ENCODE peak calls at places on chromosomes 3 and 15, in six cellular contexts. W is lower leg skin, B is kidney epithelial cell, Y is fibroblast of villous mesenchyme, V is breast epithelium, F is brain microvascular endothelial cell. E is an unnamed sample.

GRCh38 chr3:103712320-103713008 is 1277.6 kb downstream of the ZPLD1 start:
- DNase-seq in V (no peak), Y (no peak), W (no peak), F (peak; percentile 6), B (peak; percentile 37), E (peak; percentile 70)

GRCh38 chr3:51538115-51538458 is 432 bp upstream of the RAD54L2 start:
- DNase-seq in V (no peak), W (no peak), Y (peak; percentile 17), F (no peak), B (no peak), E (no peak)

GRCh38 chr3:135056733-135057310 is 261.8 kb downstream of the EPHB1 start:
- DNase-seq in Y (no peak), F (no peak), V (no peak), W (no peak), B (no peak), E (no peak)

GRCh38 chr3:105860649-105861048 is 8.2 kb downstream of the CBLB start:
- DNase-seq in F (no peak), Y (peak; percentile 84), W (no peak), V (no peak), B (no peak), E (no peak)

GRCh38 chr3:46127503-46127902 is 80.6 kb downstream of the CCR1 start:
- DNase-seq in B (peak; percentile 85), F (peak; percentile 93), V (no peak), Y (peak; percentile 88), W (no peak), E (peak; percentile 90)

GRCh38 chr3:57956119-57956832 is 51.9 kb upstream of the FLNB start:
- DNase-seq in W (no peak), B (peak; percentile 79), V (no peak), Y (peak; percentile 93), F (peak; percentile 63), E (peak; percentile 72)

GRCh38 chr3:64902991-64903390 is 215.2 kb upstream of the ADAMTS9 start:
- DNase-seq in B (no peak), Y (peak; percentile 80), W (no peak), F (no peak), V (no peak), E (no peak)

GRCh38 chr15:31887246-31887645 is 143.1 kb upstream of the CHRNA7 start:
- DNase-seq in W (no peak), Y (no peak), B (no peak), F (no peak), V (no peak), E (no peak)

GRCh38 chr3:4568831-4569230 is 75.7 kb downstream of the ITPR1 start:
- DNase-seq in F (no peak), W (no peak), V (no peak), B (no peak), Y (no peak), E (no peak)

GRCh38 chr15:45180201-45180600 is 7.6 kb downstream of the SHF start:
- DNase-seq in W (no peak), Y (no peak), V (no peak), F (no peak), B (peak; percentile 49), E (peak; percentile 31)

GRCh38 chr3:160210799-160211221 is 14.4 kb upstream of the C3orf80 start:
- DNase-seq in W (no peak), B (peak; percentile 19), Y (peak; percentile 74), V (no peak), F (peak; percentile 68), E (peak; percentile 67)

GRCh38 chr3:126541628-126542339 is 16.9 kb downstream of the C3orf22 start:
- DNase-seq in F (no peak), B (no peak), Y (no peak), W (no peak), V (peak; percentile 9), E (no peak)

GRCh38 chr3:10333359-10333670 is 12.4 kb upstream of the SEC13 start:
- DNase-seq in V (no peak), B (no peak), W (no peak), F (no peak), Y (no peak), E (no peak)

GRCh38 chr3:77320514-77320913 is 280.6 kb downstream of the ROBO2 start:
- DNase-seq in W (no peak), F (peak; percentile 6), V (no peak), Y (peak; percentile 49), B (no peak), E (peak; percentile 67)

GRCh38 chr15:86624261-86625036 is 544.8 kb downstream of the AGBL1 start:
- DNase-seq in V (no peak), B (peak; percentile 92), F (peak; percentile 86), W (peak; percentile 24), Y (peak; percentile 59), E (peak; percentile 90)

GRCh38 chr3:195093731-195094130 is 177.2 kb downstream of the XXYLT1 start:
- DNase-seq in F (no peak), V (no peak), B (no peak), Y (no peak), W (no peak), E (no peak)

GRCh38 chr15:81893182-81893833 is 152.5 kb downstream of the MEX3B start:
- DNase-seq in F (no peak), Y (peak; percentile 11), W (no peak), V (no peak), B (no peak), E (no peak)

GRCh38 chr3:95721938-95722337 is 1092.5 kb upstream of the EPHA6 start:
- DNase-seq in Y (peak; percentile 12), V (no peak), W (no peak), B (peak; percentile 10), F (no peak), E (no peak)

DNA sequence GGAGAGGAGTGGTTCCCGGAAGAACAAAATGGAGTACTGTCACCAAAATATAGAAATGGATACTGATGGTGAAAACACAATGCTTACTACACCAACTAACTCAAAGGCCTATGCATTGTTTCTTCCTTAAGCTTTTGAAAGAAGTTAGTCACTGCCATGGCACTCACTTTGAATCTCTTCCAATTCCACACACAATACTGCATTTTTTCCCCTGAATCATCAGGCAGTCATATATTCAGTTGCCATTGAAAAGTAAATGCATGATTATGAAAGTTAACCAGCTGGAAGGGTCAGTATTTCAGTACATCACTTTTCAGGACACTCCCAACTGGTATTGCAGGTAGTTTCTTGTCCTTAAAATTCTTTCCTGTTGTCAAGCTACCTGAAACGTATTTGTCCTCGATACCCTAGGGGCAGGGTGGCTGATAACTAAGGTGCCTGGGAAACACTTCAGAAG is 9.0 kb upstream of the LRRFIP2 start:
- DNase-seq in F (peak; percentile 82), Y (peak; percentile 83), B (peak; percentile 81), V (no peak), W (peak; percentile 61), E (peak; percentile 94)
- H3K4me3 ChIP-seq in F (no peak overlapping the region), Y (no peak overlapping the region), B (no peak overlapping the region), V (no peak overlapping the region), W (no peak overlapping the region), E (no peak overlapping the region)

DNA sequence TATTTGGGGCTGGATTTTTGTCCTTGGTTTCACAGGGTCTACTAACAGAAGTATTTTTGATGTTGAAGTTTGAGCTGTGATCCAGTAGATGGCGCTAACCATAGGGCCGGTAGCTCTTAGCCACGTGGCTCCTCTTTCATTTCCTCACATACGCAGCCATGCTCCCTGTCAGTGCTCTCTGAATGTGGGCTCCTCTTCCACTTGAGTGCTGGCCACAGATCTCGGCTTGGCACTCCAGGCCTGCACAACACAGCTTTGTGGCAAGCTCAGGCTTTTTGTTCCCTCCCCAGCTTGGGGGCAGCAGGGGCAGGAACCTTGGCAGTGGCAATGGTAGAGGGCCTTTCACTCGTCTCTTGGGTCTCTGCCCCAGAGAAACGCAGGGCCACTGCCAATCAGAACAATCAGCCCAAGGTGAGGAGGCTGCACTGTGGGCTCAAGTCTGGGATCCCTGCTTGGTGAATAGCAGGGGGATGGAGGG is 18.6 kb upstream of the DNAAF4 start:
- DNase-seq in W (no peak), B (no peak), F (peak; percentile 40), Y (peak; percentile 73), V (no peak), E (peak; percentile 47)
- TF ChIP-seq CTCF in W (no peak), B (peak; percentile 67), F (peak; percentile 80), Y (peak; percentile 77), V (no peak), E (peak; percentile 73)

GRCh38 chr3:156655819-156656566 is 18.4 kb upstream of the TIPARP start:
- DNase-seq in F (no peak), V (no peak), W (no peak), Y (no peak), B (no peak), E (no peak)
- H3K4me3 ChIP-seq in F (no peak overlapping the region), V (no peak overlapping the region), W (no peak overlapping the region), Y (no peak overlapping the region), B (no peak overlapping the region), E (no peak overlapping the region)

GRCh38 chr3:123961508-123961856 is 453 bp upstream of the CCDC14 start:
- DNase-seq in W (no peak), V (no peak), F (no peak), B (no peak), Y (no peak), E (no peak)

GRCh38 chr3:123960791-123961507 is at the start of gene CCDC14:
- DNase-seq in Y (peak; percentile 97), F (peak; percentile 96), V (peak; percentile 78), W (peak; percentile 89), B (peak; percentile 88), E (peak; percentile 97)
- TF ChIP-seq CTCF in Y (no peak), F (no peak), V (no peak), W (no peak), B (no peak), E (no peak)

DNA sequence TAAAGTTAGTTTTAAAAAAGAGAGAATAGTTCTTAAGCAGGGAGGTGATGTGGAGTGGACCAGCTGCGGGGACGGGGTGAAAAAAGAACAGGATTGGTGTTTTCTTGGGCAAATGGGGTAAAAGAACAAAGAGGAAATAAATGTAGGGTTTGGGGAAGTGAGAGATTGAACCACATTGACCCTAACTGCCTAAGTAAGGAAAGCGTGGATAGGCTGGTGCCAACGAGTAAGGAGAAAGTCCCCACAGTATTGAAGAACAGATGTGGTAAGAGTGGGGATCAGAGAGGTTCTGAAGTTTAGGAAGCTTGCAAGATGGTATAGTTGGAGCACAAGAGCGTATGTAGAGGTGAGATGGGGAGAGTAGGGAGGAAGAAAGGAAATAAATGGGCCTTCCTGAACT is 17.0 kb downstream of the IREB2 start:
- DNase-seq in W (no peak), F (no peak), V (no peak), B (no peak), Y (no peak), E (no peak)
- H3K4me3 ChIP-seq in W (no peak overlapping the region), F (no peak overlapping the region), V (no peak overlapping the region), B (no peak overlapping the region), Y (no peak overlapping the region), E (no peak overlapping the region)

DNA sequence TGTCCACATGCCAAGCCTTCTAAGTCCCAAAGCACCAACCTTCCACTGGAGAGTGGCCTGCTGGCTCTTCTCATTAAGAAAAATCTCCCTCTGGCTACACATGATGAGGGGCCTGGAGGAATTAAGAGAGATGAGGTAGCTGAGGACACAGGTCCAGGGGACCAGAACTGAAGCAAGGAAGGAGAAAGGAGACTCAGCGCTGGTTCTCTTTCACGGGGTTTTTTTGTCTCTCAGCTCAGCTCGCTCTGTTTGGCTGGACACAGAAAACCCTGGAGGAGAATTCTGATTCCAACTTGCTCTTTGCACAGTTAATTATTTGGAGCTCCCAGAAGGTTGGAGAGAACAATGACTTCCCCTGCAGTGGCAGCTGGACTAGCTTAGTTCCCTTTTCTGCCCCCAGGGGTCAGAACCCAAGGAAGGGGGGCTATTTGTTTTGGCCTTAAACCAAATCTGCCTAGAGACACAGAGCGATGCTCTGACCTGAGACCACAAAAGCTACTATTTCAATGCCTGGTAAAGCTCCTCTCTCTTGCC is 507.6 kb downstream of the FHIT start:
- DNase-seq in V (no peak), B (no peak), W (no peak), F (no peak), Y (no peak), E (peak; percentile 58)
- TF ChIP-seq CTCF in V (no peak), B (peak; percentile 26), W (no peak), F (peak; percentile 26), Y (no peak), E (no peak)

GRCh38 chr15:90401499-90401898 is 13.5 kb downstream of the IQGAP1 start:
- DNase-seq in B (no peak), F (no peak), V (no peak), Y (no peak), W (no peak), E (no peak)
- H3K4me3 ChIP-seq in B (no peak overlapping the region), F (no peak overlapping the region), V (no peak overlapping the region), Y (peak overlapping the region; percentile 19), W (no peak overlapping the region), E (no peak overlapping the region)

E was measured in astrocyte of the spinal cord.